ENCODE peak calls at places on chromosomes 7 and 10, in four cellular contexts. B is lower lobe of right lung, A is GM03348, M is cardiac muscle cell. F is an unnamed sample.

GRCh38 chr10:17660921-17661320 is 17.0 kb downstream of the STAM start:
- DNase-seq in A (no peak), M (no peak), B (no peak), F (no peak)

GRCh38 chr10:84820121-84820520 is 491.7 kb downstream of the CCSER2 start:
- DNase-seq in M (no peak), B (no peak), A (no peak), F (no peak)

GRCh38 chr10:14571866-14572507 is 202.7 kb downstream of the FAM107B start:
- DNase-seq in M (no peak), B (peak), A (no peak), F (peak)

GRCh38 chr10:132942101-132942739 is at the start of gene CFAP46:
- DNase-seq in M (peak), A (peak), B (no peak), F (peak)

GRCh38 chr10:44990302-44990655 is 10.4 kb upstream of the ZNF22 start:
- DNase-seq in A (no peak), M (peak), B (no peak), F (no peak)

GRCh38 chr10:22333167-22333566 is 12.1 kb upstream of the SPAG6 start:
- DNase-seq in M (no peak), A (no peak), B (no peak), F (no peak)

GRCh38 chr10:85548038-85548437 is 818.6 kb downstream of the GRID1 start:
- DNase-seq in M (peak), A (no peak), B (no peak), F (no peak)

GRCh38 chr10:127932521-127933270 is 25.8 kb downstream of the PTPRE start:
- DNase-seq in B (no peak), M (no peak), A (no peak), F (no peak)

GRCh38 chr10:74150151-74151056 is at the start of gene AP3M1:
- DNase-seq in A (peak), M (peak), B (peak), F (peak)

GRCh38 chr10:93154531-93154930 is 80.8 kb downstream of the CYP26A1 start:
- DNase-seq in M (no peak), A (no peak), B (no peak), F (no peak)

GRCh38 chr7:100130608-100131453 is 4.1 kb downstream of the MBLAC1 start:
- DNase-seq in B (peak), A (peak), M (peak), F (peak)

GRCh38 chr10:88759366-88760101 is at the start of gene LIPN:
- DNase-seq in M (no peak), B (peak), A (no peak), F (no peak)

GRCh38 chr10:11907914-11908313 is 84.8 kb downstream of the PROSER2 start:
- DNase-seq in B (no peak), A (no peak), M (no peak), F (no peak)

GRCh38 chr7:107162466-107162865 is 6.3 kb upstream of the HBP1 start:
- DNase-seq in A (no peak), B (no peak), M (no peak), F (no peak)

GRCh38 chr7:115789901-115790300 is 240.7 kb downstream of the TFEC start:
- DNase-seq in B (no peak), A (no peak), M (no peak), F (peak)

GRCh38 chr7:152925412-152926147 is 166.0 kb downstream of the ACTR3B start:
- DNase-seq in B (no peak), M (peak), A (no peak), F (no peak)

GRCh38 chr7:3162286-3162685 is 118.6 kb upstream of the CARD11 start:
- DNase-seq in A (no peak), M (no peak), B (no peak), F (no peak)

GRCh38 chr10:113866551-113867394 is 12.3 kb downstream of the NHLRC2 start:
- DNase-seq in A (no peak), M (no peak), B (no peak), F (no peak)

GRCh38 chr10:131758942-131759315 is 141.9 kb upstream of the PPP2R2D start:
- DNase-seq in A (no peak), M (no peak), B (no peak), F (no peak)

GRCh38 chr7:27520828-27521790 is 141.6 kb downstream of the HIBADH start:
- DNase-seq in A (peak), M (no peak), B (no peak), F (peak)

GRCh38 chr10:133388973-133389818 is 4.8 kb upstream of the MTG1 start:
- DNase-seq in M (no peak), A (no peak), B (peak), F (no peak)

GRCh38 chr10:77849039-77849664 is 77.4 kb downstream of the DLG5 start:
- DNase-seq in M (peak), B (no peak), A (no peak), F (peak)

GRCh38 chr7:12056977-12057376 is 154.1 kb upstream of the TMEM106B start:
- DNase-seq in A (no peak), M (no peak), B (no peak), F (no peak)

GRCh38 chr10:113219446-113219845 is 269.4 kb downstream of the TCF7L2 start:
- DNase-seq in M (no peak), A (no peak), B (no peak), F (no peak)

GRCh38 chr7:45710271-45711160 is 136.3 kb downstream of the ADCY1 start:
- DNase-seq in M (no peak), A (no peak), B (no peak), F (no peak)

GRCh38 chr10:119103687-119104652 is at the start of gene DENND10:
- DNase-seq in B (peak), A (peak), M (peak), F (peak)

GRCh38 chr7:54664235-54665228 is 94.5 kb downstream of the SEC61G start:
- DNase-seq in M (peak), B (no peak), A (peak), F (peak)

GRCh38 chr10:32338262-32338661 is 8.7 kb downstream of the EPC1 start:
- DNase-seq in B (no peak), A (no peak), M (no peak), F (no peak)

GRCh38 chr7:112481337-112481736 is 546 bp downstream of the LSMEM1 start:
- DNase-seq in A (no peak), B (no peak), M (no peak), F (no peak)

GRCh38 chr7:37109853-37110252 is 338.8 kb downstream of the ELMO1 start:
- DNase-seq in A (no peak), B (no peak), M (peak), F (no peak)

GRCh38 chr10:69952801-69953200 is 99.8 kb upstream of the MACROH2A2 start:
- DNase-seq in A (no peak), M (no peak), B (no peak), F (no peak)

GRCh38 chr10:121830101-121830500 is 97.7 kb downstream of the ATE1 start:
- DNase-seq in A (no peak), B (no peak), M (peak), F (no peak)

GRCh38 chr10:55370021-55370420 is 569.0 kb upstream of the PCDH15 start:
- DNase-seq in B (no peak), M (no peak), A (peak), F (no peak)

GRCh38 chr7:20330797-20331230 is at the start of gene ITGB8:
- DNase-seq in B (peak), A (peak), M (peak), F (peak)

GRCh38 chr10:93186631-93187030 is 112.9 kb downstream of the CYP26A1 start:
- DNase-seq in B (no peak), A (peak), M (no peak), F (no peak)

GRCh38 chr10:9227679-9228365 is 1173.3 kb downstream of the GATA3 start:
- DNase-seq in A (no peak), M (no peak), B (no peak), F (no peak)

GRCh38 chr7:73802459-73802858 is 28.3 kb upstream of the CLDN4 start:
- DNase-seq in B (no peak), A (no peak), M (no peak), F (no peak)

F was measured in mucosa of descending colon.